ENCODE peak calls at places on chromosomes 7 and 10, in seven cellular contexts. One of them, this sample, is unnamed.

GRCh38 chr10:78455873-78456272 is 422.2 kb downstream of the RPS24 start:
- DNase-seq in activated CD8-positive, alpha-beta memory T cell treated with anti-CD3 and anti-CD28 coated beads, Interleukin-2, amount 50 U/mL, for 48 hours: no peak
- DNase-seq in fibroblast of pulmonary artery: no peak
- DNase-seq in spleen: no peak
- DNase-seq in activated CD4-positive, alpha-beta T cell treated with anti-CD3 and anti-CD28 coated beads, Interleukin-2, amount 50 U/mL, for 4 hours: no peak
- DNase-seq in activated T-helper 9 cell treated with anti-CD3 and anti-CD28 coated beads, Interleukin-2, amount 50 U/mL, for 16 hours: no peak
- DNase-seq in HFF-Myc: no peak
- DNase-seq in this sample: no peak

GRCh38 chr7:113636727-113637421 is 281.9 kb downstream of the PPP1R3A start:
- DNase-seq in activated CD8-positive, alpha-beta memory T cell treated with anti-CD3 and anti-CD28 coated beads, Interleukin-2, amount 50 U/mL, for 48 hours: no peak
- DNase-seq in fibroblast of pulmonary artery: peak
- DNase-seq in spleen: no peak
- DNase-seq in activated CD4-positive, alpha-beta T cell treated with anti-CD3 and anti-CD28 coated beads, Interleukin-2, amount 50 U/mL, for 4 hours: no peak
- DNase-seq in activated T-helper 9 cell treated with anti-CD3 and anti-CD28 coated beads, Interleukin-2, amount 50 U/mL, for 16 hours: no peak
- DNase-seq in HFF-Myc: no peak
- DNase-seq in this sample: no peak

GRCh38 chr7:88664630-88665233 is 94.8 kb upstream of the ZNF804B start:
- DNase-seq in activated CD8-positive, alpha-beta memory T cell treated with anti-CD3 and anti-CD28 coated beads, Interleukin-2, amount 50 U/mL, for 48 hours: no peak
- DNase-seq in fibroblast of pulmonary artery: peak
- DNase-seq in spleen: no peak
- DNase-seq in activated CD4-positive, alpha-beta T cell treated with anti-CD3 and anti-CD28 coated beads, Interleukin-2, amount 50 U/mL, for 4 hours: no peak
- DNase-seq in activated T-helper 9 cell treated with anti-CD3 and anti-CD28 coated beads, Interleukin-2, amount 50 U/mL, for 16 hours: no peak
- DNase-seq in HFF-Myc: no peak
- DNase-seq in this sample: no peak

GRCh38 chr10:94423627-94424026 is 21.3 kb downstream of the TBC1D12 start:
- DNase-seq in activated CD8-positive, alpha-beta memory T cell treated with anti-CD3 and anti-CD28 coated beads, Interleukin-2, amount 50 U/mL, for 48 hours: no peak
- DNase-seq in fibroblast of pulmonary artery: peak
- DNase-seq in spleen: no peak
- DNase-seq in activated CD4-positive, alpha-beta T cell treated with anti-CD3 and anti-CD28 coated beads, Interleukin-2, amount 50 U/mL, for 4 hours: no peak
- DNase-seq in activated T-helper 9 cell treated with anti-CD3 and anti-CD28 coated beads, Interleukin-2, amount 50 U/mL, for 16 hours: no peak
- DNase-seq in HFF-Myc: no peak
- DNase-seq in this sample: no peak

GRCh38 chr7:2225336-2225735 is 7.4 kb downstream of the MAD1L1 start:
- DNase-seq in activated CD8-positive, alpha-beta memory T cell treated with anti-CD3 and anti-CD28 coated beads, Interleukin-2, amount 50 U/mL, for 48 hours: no peak
- DNase-seq in fibroblast of pulmonary artery: no peak
- DNase-seq in spleen: no peak
- DNase-seq in activated CD4-positive, alpha-beta T cell treated with anti-CD3 and anti-CD28 coated beads, Interleukin-2, amount 50 U/mL, for 4 hours: no peak
- DNase-seq in activated T-helper 9 cell treated with anti-CD3 and anti-CD28 coated beads, Interleukin-2, amount 50 U/mL, for 16 hours: no peak
- DNase-seq in HFF-Myc: no peak
- DNase-seq in this sample: no peak

GRCh38 chr7:137032436-137032835 is 164.0 kb downstream of the CHRM2 start:
- DNase-seq in activated CD8-positive, alpha-beta memory T cell treated with anti-CD3 and anti-CD28 coated beads, Interleukin-2, amount 50 U/mL, for 48 hours: no peak
- DNase-seq in fibroblast of pulmonary artery: no peak
- DNase-seq in spleen: no peak
- DNase-seq in activated CD4-positive, alpha-beta T cell treated with anti-CD3 and anti-CD28 coated beads, Interleukin-2, amount 50 U/mL, for 4 hours: no peak
- DNase-seq in activated T-helper 9 cell treated with anti-CD3 and anti-CD28 coated beads, Interleukin-2, amount 50 U/mL, for 16 hours: no peak
- DNase-seq in HFF-Myc: no peak
- DNase-seq in this sample: no peak

GRCh38 chr10:30747633-30748032 is 118.1 kb upstream of the LYZL2 start:
- DNase-seq in activated CD8-positive, alpha-beta memory T cell treated with anti-CD3 and anti-CD28 coated beads, Interleukin-2, amount 50 U/mL, for 48 hours: no peak
- DNase-seq in fibroblast of pulmonary artery: peak
- DNase-seq in spleen: no peak
- DNase-seq in activated CD4-positive, alpha-beta T cell treated with anti-CD3 and anti-CD28 coated beads, Interleukin-2, amount 50 U/mL, for 4 hours: peak
- DNase-seq in activated T-helper 9 cell treated with anti-CD3 and anti-CD28 coated beads, Interleukin-2, amount 50 U/mL, for 16 hours: peak
- DNase-seq in HFF-Myc: no peak
- DNase-seq in this sample: no peak

GRCh38 chr10:22824984-22825383 is 102.9 kb upstream of the ARMC3 start:
- DNase-seq in activated CD8-positive, alpha-beta memory T cell treated with anti-CD3 and anti-CD28 coated beads, Interleukin-2, amount 50 U/mL, for 48 hours: no peak
- DNase-seq in fibroblast of pulmonary artery: peak
- DNase-seq in spleen: no peak
- DNase-seq in activated CD4-positive, alpha-beta T cell treated with anti-CD3 and anti-CD28 coated beads, Interleukin-2, amount 50 U/mL, for 4 hours: no peak
- DNase-seq in activated T-helper 9 cell treated with anti-CD3 and anti-CD28 coated beads, Interleukin-2, amount 50 U/mL, for 16 hours: no peak
- DNase-seq in HFF-Myc: no peak
- DNase-seq in this sample: no peak

This sample was measured in activated gamma-delta T cell treated with anti-CD3 and anti-CD28 coated beads, Interleukin-2, amount 50 U/mL, for 16 hours.